ENCODE peak calls at places on chromosomes 13 and 19, in four cellular contexts. One of them, this sample, is unnamed.

GRCh38 chr19:49589391-49589790 is 1.6 kb upstream of the PRR12 start:
- DNase-seq in SK-N-MC: no peak
- DNase-seq in AG08396: no peak
- DNase-seq in kidney glomerular epithelial cell: no peak
- DNase-seq in this sample: no peak

GRCh38 chr13:36710396-36710795 is 36.6 kb downstream of the SERTM1 start:
- DNase-seq in SK-N-MC: no peak
- DNase-seq in AG08396: no peak
- DNase-seq in kidney glomerular epithelial cell: peak
- DNase-seq in this sample: no peak

GRCh38 chr19:27750697-27751391 is 1462.1 kb downstream of the UQCRFS1 start:
- DNase-seq in SK-N-MC: no peak
- DNase-seq in AG08396: no peak
- DNase-seq in kidney glomerular epithelial cell: no peak
- DNase-seq in this sample: no peak

GRCh38 chr13:25980255-25980654 is 71.6 kb downstream of the SHISA2 start:
- DNase-seq in SK-N-MC: no peak
- DNase-seq in AG08396: no peak
- DNase-seq in kidney glomerular epithelial cell: peak
- DNase-seq in this sample: no peak

GRCh38 chr19:49398001-49398615 is 10.1 kb downstream of the KASH5 start:
- DNase-seq in SK-N-MC: no peak
- DNase-seq in AG08396: no peak
- DNase-seq in kidney glomerular epithelial cell: no peak
- DNase-seq in this sample: no peak

GRCh38 chr13:69108486-69108885 is 999.1 kb upstream of the ATXN8OS start:
- DNase-seq in SK-N-MC: peak
- DNase-seq in AG08396: no peak
- DNase-seq in kidney glomerular epithelial cell: no peak
- DNase-seq in this sample: no peak

GRCh38 chr19:51800849-51801244 is 5.9 kb downstream of the FPR3 start:
- DNase-seq in SK-N-MC: no peak
- DNase-seq in AG08396: no peak
- DNase-seq in kidney glomerular epithelial cell: no peak
- DNase-seq in this sample: no peak

GRCh38 chr13:31538067-31539042 is 201.0 kb upstream of the RXFP2 start:
- DNase-seq in SK-N-MC: no peak
- DNase-seq in AG08396: peak
- DNase-seq in kidney glomerular epithelial cell: no peak
- DNase-seq in this sample: peak

GRCh38 chr19:29724741-29725140 is 9.7 kb upstream of the C19orf12 start:
- DNase-seq in SK-N-MC: no peak
- DNase-seq in AG08396: no peak
- DNase-seq in kidney glomerular epithelial cell: no peak
- DNase-seq in this sample: no peak

GRCh38 chr13:110716235-110716505 is 2.7 kb downstream of the ING1 start:
- DNase-seq in SK-N-MC: no peak
- DNase-seq in AG08396: no peak
- DNase-seq in kidney glomerular epithelial cell: no peak
- DNase-seq in this sample: peak

GRCh38 chr13:20192470-20193141 is at the start of gene GJB2:
- DNase-seq in SK-N-MC: no peak
- DNase-seq in AG08396: no peak
- DNase-seq in kidney glomerular epithelial cell: no peak
- DNase-seq in this sample: no peak

GRCh38 chr13:106423530-106423929 is 111.9 kb downstream of the EFNB2 start:
- DNase-seq in SK-N-MC: no peak
- DNase-seq in AG08396: no peak
- DNase-seq in kidney glomerular epithelial cell: no peak
- DNase-seq in this sample: no peak

GRCh38 chr13:48542581-48543341 is 9.9 kb upstream of the RCBTB2 start:
- DNase-seq in SK-N-MC: no peak
- DNase-seq in AG08396: no peak
- DNase-seq in kidney glomerular epithelial cell: peak
- DNase-seq in this sample: no peak